ENCODE peak calls at places on chromosomes 2 and 18, in four cellular contexts. One of them, this sample, is unnamed.

GRCh38 chr2:1990724-1991123 is 246.4 kb upstream of the PXDN start:
- DNase-seq in HepG2: no peak
- DNase-seq in K562: no peak
- DNase-seq in GM12878: no peak
- DNase-seq in this sample: no peak

GRCh38 chr2:219664958-219665357 is 37.5 kb downstream of the SLC4A3 start:
- DNase-seq in HepG2: no peak
- DNase-seq in K562: no peak
- DNase-seq in GM12878: no peak
- DNase-seq in this sample: no peak

GRCh38 chr2:8239402-8240127 is 442.3 kb upstream of the ID2 start:
- DNase-seq in HepG2: no peak
- DNase-seq in K562: no peak
- DNase-seq in GM12878: no peak
- DNase-seq in this sample: no peak

GRCh38 chr2:40098786-40099470 is 319.9 kb upstream of the THUMPD2 start:
- DNase-seq in HepG2: no peak
- DNase-seq in K562: no peak
- DNase-seq in GM12878: no peak
- DNase-seq in this sample: no peak

GRCh38 chr2:176500921-176501320 is 231.7 kb downstream of the MTX2 start:
- DNase-seq in HepG2: no peak
- DNase-seq in K562: no peak
- DNase-seq in GM12878: no peak
- DNase-seq in this sample: no peak

GRCh38 chr2:225400060-225400511 is 576 bp downstream of the NYAP2 start:
- DNase-seq in HepG2: peak; percentile 9
- DNase-seq in K562: no peak
- DNase-seq in GM12878: no peak
- DNase-seq in this sample: peak; percentile 11

GRCh38 chr2:55148269-55148668 is 83.8 kb downstream of the CLHC1 start:
- DNase-seq in HepG2: no peak
- DNase-seq in K562: no peak
- DNase-seq in GM12878: no peak
- DNase-seq in this sample: no peak

GRCh38 chr2:75737961-75738360 is 27.2 kb upstream of the GCFC2 start:
- DNase-seq in HepG2: no peak
- DNase-seq in K562: no peak
- DNase-seq in GM12878: no peak
- DNase-seq in this sample: no peak

GRCh38 chr2:72603481-72603880 is 222.4 kb downstream of the EXOC6B start:
- DNase-seq in HepG2: no peak
- DNase-seq in K562: no peak
- DNase-seq in GM12878: no peak
- DNase-seq in this sample: no peak

GRCh38 chr2:113886479-113887383 is 3.2 kb upstream of the ACTR3 start:
- DNase-seq in HepG2: peak; percentile 62
- DNase-seq in K562: no peak
- DNase-seq in GM12878: peak; percentile 98
- DNase-seq in this sample: no peak

GRCh38 chr2:69032336-69032735 is 19.4 kb downstream of the ANTXR1 start:
- DNase-seq in HepG2: no peak
- DNase-seq in K562: no peak
- DNase-seq in GM12878: no peak
- DNase-seq in this sample: no peak

GRCh38 chr2:25453199-25453903 is 111.6 kb upstream of the DNMT3A start:
- DNase-seq in HepG2: no peak
- DNase-seq in K562: no peak
- DNase-seq in GM12878: peak; percentile 69
- DNase-seq in this sample: no peak

GRCh38 chr2:19478441-19478840 is 120.0 kb upstream of the OSR1 start:
- DNase-seq in HepG2: no peak
- DNase-seq in K562: no peak
- DNase-seq in GM12878: no peak
- DNase-seq in this sample: no peak

GRCh38 chr2:165801176-165801575 is 7.1 kb upstream of the GALNT3 start:
- DNase-seq in HepG2: no peak
- DNase-seq in K562: no peak
- DNase-seq in GM12878: no peak
- DNase-seq in this sample: no peak

GRCh38 chr2:147388217-147388616 is 456.6 kb upstream of the ACVR2A start:
- DNase-seq in HepG2: no peak
- DNase-seq in K562: no peak
- DNase-seq in GM12878: no peak
- DNase-seq in this sample: no peak

GRCh38 chr18:24995056-24995455 is 356.9 kb downstream of the ZNF521 start:
- DNase-seq in HepG2: no peak
- DNase-seq in K562: no peak
- DNase-seq in GM12878: no peak
- DNase-seq in this sample: no peak

GRCh38 chr18:4586729-4587128 is 131.6 kb upstream of the DLGAP1 start:
- DNase-seq in HepG2: no peak
- DNase-seq in K562: no peak
- DNase-seq in GM12878: no peak
- DNase-seq in this sample: no peak

GRCh38 chr2:36277146-36277808 is 78.3 kb upstream of the CRIM1 start:
- DNase-seq in HepG2: no peak
- DNase-seq in K562: no peak
- DNase-seq in GM12878: no peak
- DNase-seq in this sample: no peak

GRCh38 chr2:60849165-60849564 is 32.2 kb upstream of the REL start:
- DNase-seq in HepG2: no peak
- DNase-seq in K562: no peak
- DNase-seq in GM12878: no peak
- DNase-seq in this sample: no peak

GRCh38 chr18:67109535-67109934 is 407.0 kb downstream of the DSEL start:
- DNase-seq in HepG2: no peak
- DNase-seq in K562: no peak
- DNase-seq in GM12878: no peak
- DNase-seq in this sample: no peak

GRCh38 chr18:26336572-26336971 is 110.3 kb downstream of the TAF4B start:
- DNase-seq in HepG2: no peak
- DNase-seq in K562: no peak
- DNase-seq in GM12878: no peak
- DNase-seq in this sample: no peak

GRCh38 chr2:230694241-230694640 is 18.4 kb upstream of the CAB39 start:
- DNase-seq in HepG2: no peak
- DNase-seq in K562: no peak
- DNase-seq in GM12878: no peak
- DNase-seq in this sample: no peak

GRCh38 chr2:38722271-38723115 is 28.7 kb downstream of the SRSF7 start:
- DNase-seq in HepG2: no peak
- DNase-seq in K562: no peak
- DNase-seq in GM12878: no peak
- DNase-seq in this sample: no peak

GRCh38 chr2:10404324-10405143 is 43.6 kb downstream of the ODC1 start:
- DNase-seq in HepG2: no peak
- DNase-seq in K562: no peak
- DNase-seq in GM12878: no peak
- DNase-seq in this sample: no peak

GRCh38 chr2:174174741-174175140 is 73.6 kb downstream of the OLA1 start:
- DNase-seq in HepG2: peak; percentile 47
- DNase-seq in K562: no peak
- DNase-seq in GM12878: no peak
- DNase-seq in this sample: no peak

GRCh38 chr2:2939078-2939795 is 438.4 kb downstream of the EIPR1 start:
- DNase-seq in HepG2: no peak
- DNase-seq in K562: no peak
- DNase-seq in GM12878: no peak
- DNase-seq in this sample: no peak

GRCh38 chr2:18473241-18473841 is 87.1 kb downstream of the RDH14 start:
- DNase-seq in HepG2: no peak
- DNase-seq in K562: no peak
- DNase-seq in GM12878: no peak
- DNase-seq in this sample: no peak

GRCh38 chr2:41853427-41854191 is 194.2 kb upstream of the PKDCC start:
- DNase-seq in HepG2: peak; percentile 71
- DNase-seq in K562: peak; percentile 30
- DNase-seq in GM12878: no peak
- DNase-seq in this sample: peak; percentile 59

GRCh38 chr18:79496978-79497637 is 101.4 kb downstream of the NFATC1 start:
- DNase-seq in HepG2: no peak
- DNase-seq in K562: no peak
- DNase-seq in GM12878: no peak
- DNase-seq in this sample: no peak

GRCh38 chr18:50671376-50671775 is 111.5 kb downstream of the MAPK4 start:
- DNase-seq in HepG2: no peak
- DNase-seq in K562: no peak
- DNase-seq in GM12878: no peak
- DNase-seq in this sample: no peak

GRCh38 chr18:50678651-50679415 is 118.9 kb downstream of the MAPK4 start:
- DNase-seq in HepG2: no peak
- DNase-seq in K562: no peak
- DNase-seq in GM12878: no peak
- DNase-seq in this sample: no peak

GRCh38 chr18:50675043-50675442 is 115.2 kb downstream of the MAPK4 start:
- DNase-seq in HepG2: no peak
- DNase-seq in K562: no peak
- DNase-seq in GM12878: no peak
- DNase-seq in this sample: no peak

GRCh38 chr18:50679656-50680055 is 119.8 kb downstream of the MAPK4 start:
- DNase-seq in HepG2: no peak
- DNase-seq in K562: no peak
- DNase-seq in GM12878: no peak
- DNase-seq in this sample: no peak

GRCh38 chr18:50674307-50674706 is 114.4 kb downstream of the MAPK4 start:
- DNase-seq in HepG2: no peak
- DNase-seq in K562: no peak
- DNase-seq in GM12878: no peak
- DNase-seq in this sample: no peak
- TF ChIP-seq FOXM1 in HepG2: no peak
- TF ChIP-seq FOXM1 in K562: no peak
- TF ChIP-seq FOXM1 in GM12878: no peak
- TF ChIP-seq FOXM1 in this sample: no peak

GRCh38 chr18:7575465-7576026 is 8.4 kb downstream of the PTPRM start:
- DNase-seq in HepG2: no peak
- DNase-seq in K562: no peak
- DNase-seq in GM12878: no peak
- DNase-seq in this sample: no peak

GRCh38 chr18:7568426-7568825 is 1.3 kb downstream of the PTPRM start:
- DNase-seq in HepG2: peak; percentile 33
- DNase-seq in K562: no peak
- DNase-seq in GM12878: no peak
- DNase-seq in this sample: peak; percentile 21

GRCh38 chr18:7576685-7577084 is 9.6 kb downstream of the PTPRM start:
- DNase-seq in HepG2: no peak
- DNase-seq in K562: no peak
- DNase-seq in GM12878: no peak
- DNase-seq in this sample: no peak

GRCh38 chr18:7571626-7572025 is 4.5 kb downstream of the PTPRM start:
- DNase-seq in HepG2: no peak
- DNase-seq in K562: no peak
- DNase-seq in GM12878: no peak
- DNase-seq in this sample: no peak

GRCh38 chr18:7572837-7573236 is 5.7 kb downstream of the PTPRM start:
- DNase-seq in HepG2: no peak
- DNase-seq in K562: no peak
- DNase-seq in GM12878: peak; percentile 23
- DNase-seq in this sample: no peak
- TF ChIP-seq SP1 in HepG2: no peak
- TF ChIP-seq SP1 in K562: no peak
- TF ChIP-seq SP1 in GM12878: no peak
- TF ChIP-seq SP1 in this sample: no peak

DNA sequence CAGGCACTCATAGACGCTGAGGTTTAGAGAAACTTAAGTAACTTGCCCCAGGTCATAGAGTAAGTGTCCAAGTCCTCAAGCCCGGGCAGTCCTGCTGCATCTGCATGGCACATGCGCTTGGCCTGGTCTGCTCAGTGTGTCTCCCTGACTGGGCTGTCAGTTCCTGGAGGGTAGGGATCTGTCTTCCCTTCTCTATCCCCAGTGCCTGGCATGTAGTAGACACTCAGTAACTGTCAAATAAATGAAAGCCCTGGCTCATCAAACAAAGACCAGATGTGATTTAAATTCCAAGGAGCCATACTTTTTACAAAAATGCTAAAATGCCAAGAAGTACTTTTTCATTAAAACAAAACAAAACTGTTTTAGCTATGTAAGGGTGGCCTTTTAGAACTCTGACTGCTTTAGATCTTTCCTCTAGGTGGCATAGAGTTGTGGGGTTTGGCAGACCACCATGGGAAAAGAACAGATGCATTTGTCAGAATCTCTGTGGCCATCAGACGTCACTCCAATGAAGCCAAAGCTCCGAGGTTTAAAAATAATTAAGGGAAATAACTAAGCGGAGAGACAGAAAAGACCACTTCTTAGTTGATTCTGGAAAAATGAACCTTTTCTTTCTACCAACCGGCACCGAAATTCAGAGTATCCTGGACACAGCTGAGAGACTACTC is 34.0 kb downstream of the EPAS1 start:
- DNase-seq in HepG2: no peak
- DNase-seq in K562: no peak
- DNase-seq in GM12878: no peak
- DNase-seq in this sample: no peak
- TF ChIP-seq BHLHE40 in HepG2: no peak
- TF ChIP-seq BHLHE40 in K562: no peak
- TF ChIP-seq BHLHE40 in GM12878: no peak
- TF ChIP-seq BHLHE40 in this sample: no peak

DNA sequence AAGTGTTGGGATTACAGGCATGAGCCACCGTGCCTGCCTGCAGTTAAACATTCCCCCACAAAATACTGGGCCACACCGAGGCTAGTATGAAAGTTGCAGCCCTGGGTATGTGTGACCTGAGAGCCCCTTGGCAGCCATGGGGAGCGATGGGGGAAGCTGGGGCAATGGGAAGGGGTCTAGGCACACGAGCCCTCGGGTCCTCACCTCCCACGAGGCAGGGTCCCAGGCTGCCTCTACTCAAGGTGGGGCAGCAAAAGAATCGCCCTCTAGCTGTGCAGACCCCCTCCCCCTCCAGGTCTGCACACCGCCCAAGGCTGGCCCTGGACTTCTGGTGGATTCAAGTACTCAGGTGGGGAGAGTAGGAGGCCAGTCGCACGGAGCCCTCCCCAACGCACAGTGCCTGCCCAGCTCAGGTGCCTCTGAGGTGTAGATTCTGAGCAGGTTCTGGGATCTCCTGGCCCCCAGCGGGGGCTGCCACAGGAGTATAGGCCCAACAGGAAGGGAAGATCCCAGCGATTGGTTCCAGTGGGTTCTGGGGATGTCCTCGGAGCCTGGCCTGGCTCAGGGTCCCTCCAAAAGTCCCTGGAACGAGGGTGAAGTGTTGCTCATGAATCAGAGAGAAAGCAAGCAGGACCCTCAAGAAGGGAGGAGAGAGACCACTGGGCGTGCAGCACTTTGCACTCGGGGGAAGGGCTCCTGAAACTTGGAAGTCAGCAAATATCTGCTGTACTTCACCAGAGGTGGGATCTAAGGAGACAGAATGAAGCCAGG is 2.6 kb downstream of the GPR35 start:
- DNase-seq in HepG2: no peak
- DNase-seq in K562: no peak
- DNase-seq in GM12878: no peak
- DNase-seq in this sample: no peak
- TF ChIP-seq FOXM1 in HepG2: no peak
- TF ChIP-seq FOXM1 in K562: no peak
- TF ChIP-seq FOXM1 in GM12878: no peak
- TF ChIP-seq FOXM1 in this sample: no peak

This sample was measured in HEK293T.